ENCODE peak calls at places on chromosomes 4 and X, in seven cellular contexts. P is H9, Z is H1, E is mesendoderm, N is mesenchymal stem cell, V is neuronal stem cell, T is IMR-90. H is an unnamed sample.

GRCh38 chrX:73851014-73852009 is 288.3 kb downstream of the CHIC1 start:
- DNase-seq in Z (no peak), P (no peak), E (no peak), T (peak), V (no peak), N (no peak), H (peak)

GRCh38 chr4:154584259-154584658 is 6.3 kb downstream of the FGA start:
- DNase-seq in T (no peak), E (no peak), Z (no peak), P (no peak), V (no peak), N (no peak), H (no peak)

GRCh38 chr4:8267077-8267476 is 2.5 kb upstream of the HTRA3 start:
- DNase-seq in T (peak), N (peak), V (peak), P (peak), Z (peak), E (peak), H (peak)

GRCh38 chrX:40887476-40887875 is 152.1 kb upstream of the MED14 start:
- DNase-seq in P (no peak), Z (no peak), V (no peak), N (no peak), T (peak), E (no peak), H (no peak)

GRCh38 chr4:83109480-83110221 is 4.9 kb downstream of the PLAC8 start:
- DNase-seq in Z (peak), T (peak), E (peak), P (peak), N (peak), V (peak), H (peak)

GRCh38 chr4:73673286-73673685 is 53.0 kb upstream of the RASSF6 start:
- DNase-seq in P (no peak), V (no peak), Z (no peak), N (no peak), E (no peak), T (no peak), H (no peak)

GRCh38 chr4:23972202-23972601 is 82.4 kb upstream of the PPARGC1A start:
- DNase-seq in Z (no peak), E (no peak), V (no peak), P (no peak), N (no peak), T (peak), H (no peak)

GRCh38 chr4:124940387-124940786 is 227.9 kb upstream of the ANKRD50 start:
- DNase-seq in Z (no peak), V (no peak), N (peak), T (peak), E (peak), P (no peak), H (peak)

GRCh38 chr4:6071191-6071958 is 53.1 kb upstream of the C4orf50 start:
- DNase-seq in P (peak), E (peak), Z (peak), T (no peak), V (no peak), N (no peak), H (no peak)

GRCh38 chr4:186137193-186137792 is 32.8 kb downstream of the FAM149A start:
- DNase-seq in E (no peak), T (peak), V (no peak), Z (no peak), P (no peak), N (peak), H (no peak)

GRCh38 chr4:156347412-156348075 is 393.9 kb upstream of the CTSO start:
- DNase-seq in P (no peak), N (peak), V (no peak), T (peak), Z (no peak), E (peak), H (peak)

GRCh38 chr4:8574796-8575370 is 5.3 kb upstream of the GPR78 start:
- DNase-seq in T (no peak), E (no peak), N (no peak), P (no peak), Z (no peak), V (no peak), H (no peak)

GRCh38 chrX:133511041-133511440 is 95.8 kb upstream of the GPC4 start:
- DNase-seq in P (no peak), E (no peak), V (no peak), Z (no peak), T (peak), N (peak), H (no peak)

GRCh38 chr4:182447938-182448280 is 204.7 kb downstream of the TENM3 start:
- DNase-seq in E (no peak), Z (no peak), V (no peak), N (no peak), T (no peak), P (no peak), H (no peak)

DNA sequence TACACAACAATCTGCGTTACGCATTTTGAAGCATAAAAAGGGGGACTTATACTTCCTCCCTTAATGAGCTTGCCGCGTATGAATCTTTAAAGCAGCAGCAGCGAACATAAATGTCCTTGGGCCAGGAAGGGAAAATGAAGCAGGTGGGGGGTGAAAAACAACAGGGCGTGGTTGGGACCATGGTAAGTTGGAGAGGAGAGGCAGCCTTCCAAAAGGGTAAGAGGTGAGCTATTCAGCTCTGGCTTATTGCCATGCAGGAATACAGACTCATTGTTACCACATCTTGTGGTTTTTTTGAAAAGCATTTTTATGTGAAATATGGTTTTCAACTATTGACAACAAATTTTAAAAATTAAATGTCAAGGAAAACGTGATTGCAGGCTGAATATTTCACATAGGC is 710.7 kb upstream of the FAM241A start:
- DNase-seq in V (no peak), P (no peak), E (no peak), T (no peak), Z (no peak), N (no peak), H (no peak)
- H2BK5ac ChIP-seq in V (no peak), P (no peak), E (no peak), T (no peak), Z (no peak), N (no peak), H (no peak)

GRCh38 chr4:4427478-4427870 is 40.6 kb downstream of the NSG1 start:
- DNase-seq in P (no peak), E (no peak), Z (no peak), N (no peak), T (no peak), V (no peak), H (no peak)

GRCh38 chr4:4424499-4425115 is 37.7 kb downstream of the NSG1 start:
- DNase-seq in Z (peak), V (no peak), T (no peak), P (peak), E (no peak), N (no peak), H (no peak)

GRCh38 chr4:4426511-4427477 is 39.9 kb downstream of the NSG1 start:
- DNase-seq in E (peak), T (no peak), V (peak), Z (peak), P (peak), N (peak), H (no peak)

GRCh38 chr4:4425119-4425690 is 38.3 kb downstream of the NSG1 start:
- DNase-seq in T (peak), N (no peak), V (no peak), E (no peak), P (no peak), Z (no peak), H (no peak)

GRCh38 chr4:4425696-4426095 is 38.8 kb downstream of the NSG1 start:
- DNase-seq in V (no peak), T (no peak), N (no peak), Z (no peak), E (no peak), P (peak), H (no peak)
- H2BK5ac ChIP-seq in V (no peak), T (no peak), N (no peak), Z (peak), E (no peak), P (no peak), H (no peak)

GRCh38 chr4:1757836-1758235 is 35.3 kb upstream of the FGFR3 start:
- DNase-seq in Z (no peak), T (no peak), V (no peak), E (no peak), N (no peak), P (no peak), H (no peak)
- H2BK5ac ChIP-seq in Z (no peak), T (no peak), V (no peak), E (no peak), N (no peak), P (no peak), H (no peak)

DNA sequence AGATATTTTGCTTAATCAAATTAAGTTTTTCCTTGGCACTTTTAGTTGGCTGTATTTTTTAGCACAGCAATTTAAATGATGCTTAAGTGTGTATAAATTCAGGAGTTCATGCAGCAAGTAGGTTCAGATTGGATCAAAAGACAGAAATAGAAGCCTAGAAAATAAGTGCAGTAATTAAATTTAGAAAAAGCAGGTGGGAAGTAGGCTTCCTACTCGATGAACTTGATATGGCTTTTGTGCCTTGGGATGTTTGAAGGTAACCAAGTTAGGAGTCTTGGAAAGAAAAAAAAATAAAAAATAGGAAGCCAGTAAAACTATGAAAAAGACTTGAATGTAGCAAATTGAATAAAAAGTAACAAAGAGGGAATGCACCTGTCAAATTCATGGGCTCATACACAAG is 372.3 kb downstream of the SPOCK3 start:
- DNase-seq in V (no peak), P (no peak), E (no peak), N (no peak), Z (no peak), T (no peak), H (no peak)
- H2BK5ac ChIP-seq in V (no peak), P (no peak), E (no peak), N (no peak), Z (no peak), T (no peak), H (no peak)

GRCh38 chrX:50045808-50046207 is 123.4 kb downstream of the CLCN5 start:
- DNase-seq in T (no peak), V (no peak), Z (no peak), N (no peak), E (no peak), P (no peak), H (no peak)
- H2BK5ac ChIP-seq in T (no peak), V (no peak), Z (no peak), N (no peak), E (no peak), P (no peak), H (no peak)

GRCh38 chrX:103730147-103730546 is 19.4 kb downstream of the TMEM31 start:
- DNase-seq in T (no peak), Z (no peak), V (no peak), E (no peak), P (no peak), N (no peak), H (no peak)

GRCh38 chrX:103734125-103734760 is 23.5 kb downstream of the TMEM31 start:
- DNase-seq in Z (no peak), E (no peak), T (peak), V (no peak), P (no peak), N (no peak), H (peak)

GRCh38 chrX:103730746-103731508 is 20.2 kb downstream of the TMEM31 start:
- DNase-seq in N (peak), T (peak), E (peak), Z (no peak), P (no peak), V (no peak), H (no peak)

GRCh38 chrX:103729015-103729414 is 18.3 kb downstream of the TMEM31 start:
- DNase-seq in P (no peak), E (no peak), T (no peak), V (no peak), Z (no peak), N (no peak), H (no peak)

DNA sequence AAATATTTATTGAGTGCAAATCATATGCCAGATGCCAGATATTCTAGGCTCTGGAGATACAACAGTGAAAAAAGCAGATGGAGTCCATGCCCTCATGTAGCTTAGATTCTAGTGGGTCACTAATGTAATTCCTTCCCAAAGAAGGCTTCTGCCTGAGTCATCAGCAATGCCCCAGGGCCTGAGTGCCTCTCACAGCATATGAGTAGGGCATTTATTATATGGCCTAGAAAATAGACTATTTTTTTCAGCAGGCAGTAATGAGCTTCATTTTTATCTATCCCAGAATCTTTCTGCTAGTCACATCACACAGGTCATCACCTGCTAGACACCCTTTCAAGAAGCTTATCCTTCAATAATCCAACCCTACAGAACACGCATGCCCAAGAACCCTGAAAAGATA is 22.3 kb downstream of the TMEM31 start:
- DNase-seq in N (no peak), E (no peak), V (no peak), P (no peak), Z (no peak), T (no peak), H (peak)
- H2BK5ac ChIP-seq in N (no peak), E (no peak), V (no peak), P (no peak), Z (no peak), T (no peak), H (no peak)

DNA sequence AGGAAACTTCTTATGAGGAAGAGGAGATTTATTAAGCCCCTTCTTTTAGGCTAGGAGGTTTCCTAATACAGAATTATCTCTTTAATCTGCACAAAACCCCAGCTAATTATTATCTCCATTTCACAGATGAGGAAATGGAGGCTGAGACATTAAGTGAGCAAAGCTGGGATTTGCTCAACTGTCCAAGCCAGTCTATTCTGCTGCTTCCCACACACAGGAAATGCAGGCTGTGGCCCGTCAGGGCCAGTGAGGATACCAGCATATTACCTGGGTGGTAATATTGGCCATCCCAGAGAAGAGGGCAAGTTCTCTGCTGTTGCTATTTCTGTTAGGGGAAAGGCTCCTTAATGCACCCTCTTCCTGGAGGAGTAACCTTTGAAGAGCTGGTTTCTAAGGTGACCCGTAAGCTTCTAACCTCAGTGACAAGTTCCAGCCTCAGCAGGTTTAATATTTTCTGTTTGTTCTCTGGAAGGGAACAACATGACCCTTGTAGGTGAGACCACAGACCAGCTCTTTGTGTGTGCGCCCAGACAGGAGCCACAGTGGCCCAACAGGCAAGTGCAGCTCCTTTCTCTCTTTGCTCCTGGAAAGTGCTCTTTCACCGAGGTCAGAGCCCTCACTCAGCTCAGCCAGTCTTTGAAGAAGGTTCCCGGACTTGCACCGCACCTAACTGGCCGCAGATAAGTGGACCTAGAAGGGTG is 35.6 kb downstream of the TBC1D9 start:
- DNase-seq in P (no peak), V (no peak), Z (no peak), T (no peak), N (no peak), E (no peak), H (peak)
- H2BK5ac ChIP-seq in P (no peak), V (no peak), Z (no peak), T (no peak), N (no peak), E (no peak), H (no peak)

GRCh38 chrX:153398275-153398960 is 2.7 kb downstream of the PNMA6E start:
- DNase-seq in V (no peak), N (no peak), Z (no peak), E (no peak), T (no peak), P (no peak), H (no peak)

GRCh38 chrX:153405426-153405825 is 4.3 kb upstream of the PNMA6E start:
- DNase-seq in T (no peak), E (no peak), P (no peak), Z (no peak), N (no peak), V (no peak), H (no peak)

GRCh38 chrX:153400146-153401132 is 711 bp downstream of the PNMA6E start:
- DNase-seq in Z (peak), P (peak), T (no peak), E (peak), V (peak), N (peak), H (no peak)

GRCh38 chrX:153397256-153397960 is 3.7 kb downstream of the PNMA6E start:
- DNase-seq in E (no peak), N (no peak), P (no peak), V (no peak), Z (no peak), T (no peak), H (no peak)

DNA sequence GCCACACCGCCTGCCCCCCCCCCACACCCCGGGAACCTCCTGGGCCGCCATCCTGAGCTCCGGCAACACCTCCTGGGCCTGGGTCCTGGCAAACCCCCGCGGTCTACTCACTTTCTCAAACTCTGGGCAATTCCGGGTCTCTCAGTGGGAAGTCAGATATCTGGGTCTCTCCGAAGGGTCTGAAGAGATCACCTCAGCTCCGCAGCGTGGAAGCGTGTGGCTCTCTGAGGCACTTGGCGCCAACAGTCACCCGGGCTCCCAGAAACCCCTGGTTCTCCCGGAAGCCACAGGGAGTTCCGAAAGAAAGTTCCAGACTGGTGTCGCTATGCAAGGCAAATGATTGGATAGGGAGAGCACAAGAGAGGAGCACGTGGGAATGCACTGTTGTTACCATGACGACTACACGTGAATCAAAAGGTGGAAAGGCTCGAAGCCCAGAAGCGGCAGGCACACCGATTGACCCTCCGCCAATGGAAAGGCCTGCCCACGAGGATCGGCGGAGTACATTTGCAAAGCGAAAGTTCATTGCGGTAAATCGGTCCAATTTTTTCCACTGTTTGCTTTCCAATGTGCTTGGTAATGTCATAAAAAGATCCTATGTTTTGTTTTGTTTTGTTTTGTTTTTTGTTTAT is at the start of gene PNMA6E:
- DNase-seq in V (no peak), T (no peak), E (peak), N (no peak), Z (no peak), P (no peak), H (no peak)
- H2BK5ac ChIP-seq in V (no peak), T (no peak), E (no peak), N (no peak), Z (no peak), P (no peak), H (no peak)

DNA sequence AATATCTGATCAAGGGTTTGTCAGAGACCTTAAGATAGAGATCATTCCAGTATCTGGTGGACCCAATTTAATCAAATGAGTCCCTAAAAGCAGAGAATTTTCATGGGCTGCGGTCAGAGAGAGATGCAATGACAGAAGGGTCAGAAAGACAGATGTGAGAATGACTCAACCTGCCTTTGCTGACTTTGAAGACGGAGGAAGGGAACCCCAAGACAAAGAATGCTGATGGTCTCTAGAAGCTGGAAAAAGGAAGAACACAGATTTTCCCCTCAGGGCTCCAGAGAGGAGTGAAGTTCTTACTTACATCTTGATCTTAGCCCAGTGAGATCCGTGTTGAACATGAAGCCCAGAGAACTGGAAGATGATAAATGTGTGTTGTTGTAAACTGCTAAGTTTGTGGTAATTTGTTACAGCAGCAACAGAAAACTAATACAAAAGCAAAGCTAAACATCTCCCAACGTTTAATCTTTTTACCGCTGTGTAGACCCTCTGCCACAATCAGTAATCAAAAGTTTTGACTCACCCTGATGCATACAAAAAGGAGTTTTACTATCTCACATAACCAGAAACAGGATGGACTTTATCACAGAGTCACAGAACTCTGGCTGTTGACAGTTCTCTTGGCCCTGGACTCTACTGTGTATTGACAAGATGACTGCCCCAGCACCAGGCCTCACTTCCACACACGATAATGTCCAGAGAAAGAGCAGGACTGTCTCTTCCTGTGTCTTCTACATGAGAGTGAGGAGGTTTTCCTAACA is 70.2 kb upstream of the MAGEB2 start:
- DNase-seq in T (no peak), V (no peak), N (no peak), E (no peak), P (no peak), Z (no peak), H (no peak)
- H2BK5ac ChIP-seq in T (no peak), V (no peak), N (no peak), E (no peak), P (no peak), Z (no peak), H (peak)

GRCh38 chr4:14368391-14368790 is 633.9 kb upstream of the CPEB2 start:
- DNase-seq in Z (no peak), E (no peak), V (no peak), T (no peak), N (no peak), P (no peak), H (no peak)
- H2BK5ac ChIP-seq in Z (no peak), E (no peak), V (no peak), T (no peak), N (no peak), P (no peak), H (no peak)